ENCODE peak calls at places on chromosomes 11 and 22, in seven cellular contexts. I is gastrocnemius medialis, W is right lobe of liver, G is A549, R is breast epithelium, D is spleen, E is Peyer's patch. N is an unnamed sample.

GRCh38 chr11:78100276-78101040 is 20.8 kb upstream of the NDUFC2 start:
- DNase-seq in I (no peak), W (no peak), G (no peak), R (no peak), D (no peak), E (no peak), N (no peak)

GRCh38 chr22:49863936-49864335 is 10.3 kb downstream of the ZBED4 start:
- DNase-seq in I (no peak), W (no peak), G (no peak), R (no peak), D (no peak), E (no peak), N (no peak)

GRCh38 chr22:28882878-28883656 is at the start of gene ZNRF3:
- DNase-seq in I (peak; percentile 89), W (peak; percentile 95), G (peak; percentile 90), R (peak; percentile 95), D (peak; percentile 97), E (peak; percentile 88), N (peak; percentile 87)

GRCh38 chr11:69295995-69296889 is 2.3 kb downstream of the MYEOV start:
- DNase-seq in I (peak; percentile 35), W (peak; percentile 70), G (peak; percentile 80), R (no peak), D (peak; percentile 86), E (peak; percentile 47), N (peak; percentile 70)

GRCh38 chr11:131052367-131052766 is 136.1 kb upstream of the SNX19 start:
- DNase-seq in I (no peak), W (no peak), G (no peak), R (no peak), D (no peak), E (no peak), N (no peak)

GRCh38 chr11:111344032-111344431 is 35.0 kb downstream of the POU2AF1 start:
- DNase-seq in I (peak; percentile 45), W (no peak), G (peak; percentile 49), R (no peak), D (no peak), E (no peak), N (no peak)

GRCh38 chr11:121654506-121655480 is 202.0 kb upstream of the SORL1-AS1 start:
- DNase-seq in I (no peak), W (no peak), G (no peak), R (no peak), D (no peak), E (no peak), N (no peak)

GRCh38 chr11:86678296-86678695 is 5.9 kb upstream of the ME3 start:
- DNase-seq in I (no peak), W (no peak), G (no peak), R (no peak), D (no peak), E (no peak), N (no peak)

GRCh38 chr11:31806944-31807790 is 4.0 kb downstream of the PAX6 start:
- DNase-seq in I (no peak), W (no peak), G (no peak), R (no peak), D (no peak), E (no peak), N (no peak)

GRCh38 chr11:77184136-77184860 is 56.3 kb downstream of the MYO7A start:
- DNase-seq in I (no peak), W (no peak), G (no peak), R (no peak), D (no peak), E (no peak), N (no peak)

GRCh38 chr11:94400075-94400838 is 962 bp downstream of the GPR83 start:
- DNase-seq in I (no peak), W (no peak), G (no peak), R (no peak), D (no peak), E (no peak), N (no peak)

GRCh38 chr22:39144101-39144815 is 8.2 kb downstream of the CBX7 start:
- DNase-seq in I (no peak), W (peak; percentile 49), G (no peak), R (no peak), D (peak; percentile 90), E (peak; percentile 61), N (no peak)

GRCh38 chr11:68342459-68343158 is 30.2 kb downstream of the LRP5 start:
- DNase-seq in I (no peak), W (no peak), G (no peak), R (peak; percentile 71), D (no peak), E (no peak), N (no peak)

GRCh38 chr11:117834838-117835443 is 10.4 kb upstream of the FXYD2 start:
- DNase-seq in I (no peak), W (no peak), G (no peak), R (no peak), D (no peak), E (peak; percentile 3), N (peak; percentile 52)

GRCh38 chr22:25404556-25404922 is 159.9 kb upstream of the GRK3 start:
- DNase-seq in I (no peak), W (no peak), G (no peak), R (no peak), D (peak; percentile 84), E (no peak), N (no peak)

GRCh38 chr11:92297551-92298237 is 73.1 kb downstream of the FAT3 start:
- DNase-seq in I (no peak), W (no peak), G (no peak), R (no peak), D (no peak), E (no peak), N (no peak)

GRCh38 chr22:29314537-29315285 is 786 bp downstream of the RASL10A start:
- DNase-seq in I (no peak), W (no peak), G (no peak), R (peak; percentile 49), D (peak; percentile 69), E (no peak), N (no peak)

GRCh38 chr11:96567193-96567592 is 177.4 kb downstream of the JRKL start:
- DNase-seq in I (no peak), W (no peak), G (no peak), R (no peak), D (no peak), E (no peak), N (no peak)

GRCh38 chr11:64385953-64386704 is 27.2 kb downstream of the RPS6KA4 start:
- DNase-seq in I (no peak), W (no peak), G (peak; percentile 39), R (no peak), D (no peak), E (no peak), N (no peak)

GRCh38 chr11:112542479-112542878 is 281.8 kb upstream of the PLET1 start:
- DNase-seq in I (no peak), W (no peak), G (no peak), R (no peak), D (no peak), E (no peak), N (no peak)

GRCh38 chr11:44632466-44633123 is 67.1 kb downstream of the CD82 start:
- DNase-seq in I (no peak), W (peak; percentile 66), G (peak; percentile 56), R (no peak), D (peak; percentile 80), E (no peak), N (peak; percentile 85)

GRCh38 chr11:865512-866430 is 23.1 kb downstream of the TSPAN4 start:
- DNase-seq in I (no peak), W (no peak), G (no peak), R (no peak), D (no peak), E (no peak), N (no peak)
- TF ChIP-seq POLR2A in I (no peak), W (no peak), G (no peak), R (no peak), D (no peak), E (no peak), N (no peak)

DNA sequence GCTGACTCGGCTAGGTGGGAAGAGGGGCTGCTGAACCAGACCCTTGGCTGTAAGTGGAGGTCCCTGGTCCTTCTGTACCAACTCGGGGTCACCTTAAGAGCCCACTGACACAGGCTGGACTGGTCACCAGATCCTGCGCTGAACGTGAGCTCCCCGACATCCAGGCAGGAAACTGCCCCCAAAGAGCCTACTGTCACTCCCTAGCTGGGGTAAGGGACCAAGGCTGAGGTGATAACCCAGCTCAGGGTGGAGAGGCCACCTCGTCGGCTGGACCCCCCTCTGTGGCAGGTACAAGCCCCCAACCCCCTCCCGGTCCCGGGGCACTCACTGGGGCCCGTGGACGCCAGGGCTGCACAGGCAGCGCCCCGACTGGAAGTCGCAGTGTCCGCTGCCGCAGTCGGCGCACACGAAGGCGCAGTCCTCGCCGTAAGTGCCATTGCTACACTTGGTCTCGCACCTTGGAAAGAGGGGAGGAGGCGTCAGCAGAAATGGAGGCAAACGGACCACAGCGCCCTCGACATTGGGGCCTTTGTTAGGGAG is 7.5 kb downstream of the SCARF2 start:
- DNase-seq in I (no peak), W (no peak), G (no peak), R (no peak), D (peak; percentile 77), E (no peak), N (no peak)
- H3K4me3 ChIP-seq in I (no peak overlapping the region), W (no peak overlapping the region), G (peak overlapping the region; percentile 41), R (peak overlapping the region; percentile 59), D (peak overlapping the region; percentile 48), E (peak overlapping the region; percentile 53), N (no peak overlapping the region)

GRCh38 chr22:24156146-24156914 is 25.0 kb upstream of the SUSD2 start:
- DNase-seq in I (no peak), W (peak; percentile 58), G (no peak), R (no peak), D (peak; percentile 94), E (peak; percentile 49), N (no peak)
- TF ChIP-seq POLR2A in I (no peak), W (no peak), G (no peak), R (no peak), D (no peak), E (no peak), N (no peak)

DNA sequence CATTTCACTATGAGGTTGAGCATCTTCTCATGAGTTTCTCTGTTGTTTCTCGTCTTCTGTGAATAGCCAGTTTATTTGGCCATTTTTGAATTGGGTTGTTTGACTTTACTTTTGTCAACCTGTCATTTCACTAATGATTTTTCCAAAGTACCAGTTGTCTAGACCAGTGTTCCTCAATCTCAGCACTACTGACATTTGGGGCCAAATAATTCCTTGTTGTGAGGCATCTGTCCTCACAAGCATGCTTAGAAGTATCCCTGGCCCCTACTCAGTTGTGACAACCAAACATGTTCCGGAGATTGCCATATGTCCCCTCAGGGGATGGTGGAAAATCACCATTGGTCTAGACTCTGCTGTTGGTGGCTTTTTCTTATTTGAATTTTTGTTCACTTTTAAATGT is 87.7 kb upstream of the GNAZ start:
- DNase-seq in I (no peak), W (no peak), G (no peak), R (no peak), D (no peak), E (no peak), N (no peak)
- H3K4me3 ChIP-seq in I (no peak overlapping the region), W (no peak overlapping the region), G (no peak overlapping the region), R (no peak overlapping the region), D (no peak overlapping the region), E (no peak overlapping the region), N (no peak overlapping the region)

N was measured in lower leg skin.